ENCODE peak calls at places on chromosome 1, in five cellular contexts. V, S, X, P and F are unnamed samples.

GRCh38 chr1:234486858-234487830 is 8.2 kb upstream of the TARBP1 start:
- DNase-seq in V (no peak), S (peak; percentile 54), X (no peak), P (no peak), F (peak; percentile 46)

GRCh38 chr1:97192872-97193572 is 471.4 kb downstream of the PTBP2 start:
- DNase-seq in V (peak; percentile 72), S (no peak), X (no peak), P (no peak), F (no peak)

GRCh38 chr1:73832276-73832825 is 365.6 kb downstream of the LRRIQ3 start:
- DNase-seq in V (no peak), S (no peak), X (no peak), P (no peak), F (no peak)

GRCh38 chr1:3501856-3502665 is 47.6 kb downstream of the ARHGEF16 start:
- DNase-seq in V (no peak), S (no peak), X (no peak), P (peak; percentile 87), F (peak; percentile 65)

GRCh38 chr1:95233321-95233736 is 681 bp upstream of the RWDD3 start:
- DNase-seq in V (no peak), S (no peak), X (no peak), P (no peak), F (no peak)

GRCh38 chr1:107622975-107623374 is 342.0 kb downstream of the VAV3 start:
- DNase-seq in V (no peak), S (no peak), X (no peak), P (no peak), F (no peak)

GRCh38 chr1:239719642-239720258 is 333.4 kb downstream of the CHRM3 start:
- DNase-seq in V (no peak), S (no peak), X (no peak), P (no peak), F (no peak)

GRCh38 chr1:75482951-75483350 is 128.0 kb downstream of the SLC44A5 start:
- DNase-seq in V (no peak), S (no peak), X (no peak), P (no peak), F (no peak)

GRCh38 chr1:85577421-85578320 is 2.9 kb upstream of the CCN1 start:
- DNase-seq in V (no peak), S (no peak), X (no peak), P (no peak), F (peak; percentile 57)

GRCh38 chr1:201790261-201790660 is 38.7 kb upstream of the IPO9 start:
- DNase-seq in V (no peak), S (no peak), X (no peak), P (no peak), F (no peak)

GRCh38 chr1:1788646-1789431 is 10.6 kb upstream of the NADK start:
- DNase-seq in V (no peak), S (no peak), X (no peak), P (no peak), F (no peak)

GRCh38 chr1:225817611-225818061 is 7.7 kb downstream of the EPHX1 start:
- DNase-seq in V (peak; percentile 86), S (no peak), X (no peak), P (no peak), F (no peak)

GRCh38 chr1:151723726-151724370 is 2.5 kb downstream of the RIIAD1 start:
- DNase-seq in V (no peak), S (no peak), X (no peak), P (no peak), F (no peak)

GRCh38 chr1:236795757-236796719 is 946 bp downstream of the MTR start:
- DNase-seq in V (peak; percentile 14), S (peak; percentile 58), X (peak; percentile 41), P (no peak), F (peak; percentile 50)

GRCh38 chr1:50704126-50704525 is 255.9 kb downstream of the FAF1 start:
- DNase-seq in V (no peak), S (peak; percentile 71), X (no peak), P (no peak), F (peak; percentile 61)